ENCODE peak calls at places on chromosomes 6 and 20, in six cellular contexts. G is Caco-2; Z is pancreas; D is CD8-positive, alpha-beta T cell; E is tibial nerve; C is mammary epithelial cell. J is an unnamed sample.

GRCh38 chr20:47817573-47817972 is 32.3 kb upstream of the SULF2 start:
- DNase-seq in G (no peak), Z (no peak), D (no peak), C (peak; percentile 87), E (no peak), J (no peak)

GRCh38 chr6:123497025-123497424 is 139.7 kb downstream of the TRDN start:
- DNase-seq in C (no peak), D (no peak), Z (no peak), G (no peak), E (no peak), J (no peak)

GRCh38 chr6:106102967-106103727 is 17.0 kb downstream of the PRDM1 start:
- DNase-seq in D (no peak), E (no peak), Z (no peak), C (peak; percentile 14), G (no peak), J (no peak)

GRCh38 chr20:9831032-9831431 is 7.8 kb downstream of the PAK5 start:
- DNase-seq in E (no peak), G (no peak), Z (no peak), D (no peak), C (no peak), J (no peak)

GRCh38 chr6:163943647-163944395 is 529.3 kb downstream of the QKI start:
- DNase-seq in E (no peak), G (no peak), D (no peak), Z (no peak), C (no peak), J (peak; percentile 63)

GRCh38 chr6:28462401-28462800 is 19.1 kb upstream of the ZSCAN23 start:
- DNase-seq in Z (no peak), E (no peak), G (no peak), D (no peak), C (peak; percentile 44), J (no peak)

GRCh38 chr6:150759500-150759899 is 106.0 kb upstream of the MTHFD1L start:
- DNase-seq in G (no peak), D (no peak), E (no peak), C (no peak), Z (no peak), J (no peak)

GRCh38 chr6:20706293-20707165 is 172.3 kb downstream of the CDKAL1 start:
- DNase-seq in E (no peak), Z (no peak), G (peak; percentile 23), D (no peak), C (peak; percentile 52), J (no peak)

GRCh38 chr20:33832113-33832853 is 21.1 kb downstream of the CHMP4B start:
- DNase-seq in G (no peak), E (no peak), C (no peak), Z (no peak), D (no peak), J (no peak)

GRCh38 chr20:41701596-41702350 is 83.6 kb upstream of the CHD6 start:
- DNase-seq in G (no peak), Z (no peak), D (no peak), E (no peak), C (no peak), J (no peak)

GRCh38 chr6:138520463-138520862 is 21.2 kb upstream of the NHSL1 start:
- DNase-seq in G (no peak), Z (no peak), E (no peak), C (no peak), D (no peak), J (no peak)

GRCh38 chr6:40325041-40325440 is 262.1 kb downstream of the LRFN2 start:
- DNase-seq in E (no peak), C (no peak), D (no peak), G (no peak), Z (peak; percentile 43), J (no peak)

GRCh38 chr6:114181629-114182028 is 161.2 kb downstream of the HS3ST5 start:
- DNase-seq in D (no peak), G (no peak), C (no peak), E (no peak), Z (no peak), J (no peak)

GRCh38 chr6:105292689-105293339 is 110.1 kb downstream of the PREP start:
- DNase-seq in E (no peak), D (no peak), Z (no peak), G (no peak), C (no peak), J (no peak)

GRCh38 chr6:137210903-137211302 is 8.3 kb downstream of the IFNGR1 start:
- DNase-seq in C (no peak), G (no peak), Z (no peak), E (peak; percentile 45), D (no peak), J (no peak)

DNA sequence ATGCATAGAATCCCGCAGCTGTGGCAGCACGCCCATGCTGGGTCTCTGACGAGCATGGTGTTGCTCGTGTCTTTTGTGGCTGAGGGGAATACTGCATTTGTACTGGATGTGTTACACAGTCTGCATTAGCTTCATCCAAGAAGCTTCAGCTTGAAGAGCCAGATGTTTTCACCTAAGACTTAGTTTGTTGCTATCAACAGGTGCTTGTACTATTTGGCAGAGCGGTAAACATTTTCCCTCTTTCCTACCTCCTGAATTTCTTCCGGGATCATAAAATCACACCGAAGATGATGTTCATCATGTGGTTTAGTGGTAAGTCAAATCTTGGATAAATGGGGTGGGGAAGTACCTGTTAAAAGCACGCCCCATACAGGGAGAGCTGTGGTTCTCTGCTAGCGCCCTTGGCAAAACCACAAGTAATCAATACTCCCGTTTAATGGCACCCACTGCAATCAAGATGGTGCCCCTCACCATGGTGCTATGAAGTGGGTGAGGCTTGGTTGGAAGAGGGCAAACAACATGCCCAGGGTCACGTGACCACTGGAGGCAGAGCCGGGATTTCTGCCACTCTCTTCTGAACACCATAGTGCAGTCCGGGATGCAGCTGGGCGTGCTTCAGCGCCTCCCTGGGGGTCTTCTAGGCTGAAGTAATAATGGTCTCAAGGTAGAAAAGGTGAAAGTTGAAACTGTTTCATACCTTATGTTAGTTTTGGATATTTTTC is 34.4 kb downstream of the SPATA2 start:
- DNase-seq in Z (no peak), D (no peak), E (no peak), C (no peak), G (no peak), J (no peak)
- H3K4me1 ChIP-seq in Z (peaks cover 8% of the 10 kb centered on the region), D (no peaks in the 10 kb centered on the region), E (no peaks in the 10 kb centered on the region), C (no peaks in the 10 kb centered on the region), G (no peaks in the 10 kb centered on the region), J (no peaks in the 10 kb centered on the region)

DNA sequence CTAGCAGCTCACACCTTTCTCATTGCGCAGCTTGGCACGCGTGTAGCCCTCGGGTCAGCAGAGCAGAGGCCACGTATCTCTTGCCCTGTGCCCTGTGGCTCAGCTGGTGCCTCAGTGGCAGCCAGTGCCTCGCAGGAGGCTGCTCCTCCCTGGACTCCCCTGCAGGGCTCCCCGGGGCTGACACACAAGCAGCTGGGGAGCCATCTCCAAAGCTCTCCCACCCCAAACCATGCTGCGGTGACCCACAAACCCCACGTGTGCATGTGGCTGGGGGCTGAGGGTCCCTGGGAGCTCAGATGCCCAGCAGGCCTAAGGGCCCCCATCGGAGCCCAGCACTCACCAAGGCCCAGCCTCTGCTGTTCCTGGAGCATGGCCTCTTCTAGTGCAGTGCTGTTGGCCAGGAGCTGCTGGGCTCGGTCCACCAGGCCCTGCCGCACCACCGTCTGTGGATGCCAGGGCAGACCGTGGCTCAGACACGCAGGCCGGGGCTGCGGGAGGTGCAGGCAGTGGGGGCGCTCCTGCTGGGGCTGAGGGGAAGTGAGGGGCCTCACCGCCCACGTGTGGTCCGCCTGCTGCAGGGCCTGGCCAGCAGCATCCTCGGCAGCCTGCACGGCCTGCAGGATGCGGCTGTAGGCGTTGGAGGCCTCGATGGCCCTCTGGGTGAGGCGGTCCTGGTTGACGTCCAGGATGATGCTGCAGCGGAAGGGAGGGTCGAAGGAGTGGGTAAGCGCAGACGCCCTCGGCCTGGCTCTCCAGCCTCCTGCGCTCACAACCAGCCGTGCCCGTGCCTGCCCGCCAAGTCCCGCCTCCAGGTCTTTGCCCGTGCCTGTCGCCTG is 13.8 kb downstream of the ADRM1 start:
- DNase-seq in G (no peak), E (no peak), D (no peak), Z (peak; percentile 40), C (peak; percentile 78), J (no peak)
- H3K36me3 ChIP-seq in G (peaks cover 51% of the 10 kb centered on the region), E (no peaks in the 10 kb centered on the region), D (no peaks in the 10 kb centered on the region), Z (peaks cover 4% of the 10 kb centered on the region), C (peaks cover 7% of the 10 kb centered on the region), J (peaks cover 73% of the 10 kb centered on the region)

DNA sequence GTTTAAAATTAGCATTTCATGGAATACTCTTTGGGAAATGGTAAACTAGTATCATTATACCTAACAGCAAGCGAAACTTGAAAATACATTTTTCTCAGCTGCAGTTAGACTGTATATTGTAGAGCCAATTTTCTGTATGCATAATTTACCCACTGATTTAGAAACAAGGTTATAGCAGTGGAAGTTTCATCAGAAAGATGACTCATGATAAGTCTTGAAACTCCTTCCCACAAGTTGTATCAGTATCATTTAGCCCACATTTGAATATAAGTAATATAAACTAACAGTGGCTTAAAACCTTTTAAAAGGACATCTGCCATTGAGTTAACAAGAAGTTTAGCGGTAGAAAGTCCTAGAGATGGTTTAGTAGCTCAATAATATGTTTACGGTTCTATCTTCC is 164.9 kb upstream of the BMP5 start:
- DNase-seq in D (no peak), Z (no peak), G (no peak), C (peak; percentile 69), E (no peak), J (no peak)
- H3K4me1 ChIP-seq in D (no peaks in the 10 kb centered on the region), Z (no peaks in the 10 kb centered on the region), G (no peaks in the 10 kb centered on the region), C (peaks cover 5% of the 10 kb centered on the region), E (no peaks in the 10 kb centered on the region), J (no peaks in the 10 kb centered on the region)

DNA sequence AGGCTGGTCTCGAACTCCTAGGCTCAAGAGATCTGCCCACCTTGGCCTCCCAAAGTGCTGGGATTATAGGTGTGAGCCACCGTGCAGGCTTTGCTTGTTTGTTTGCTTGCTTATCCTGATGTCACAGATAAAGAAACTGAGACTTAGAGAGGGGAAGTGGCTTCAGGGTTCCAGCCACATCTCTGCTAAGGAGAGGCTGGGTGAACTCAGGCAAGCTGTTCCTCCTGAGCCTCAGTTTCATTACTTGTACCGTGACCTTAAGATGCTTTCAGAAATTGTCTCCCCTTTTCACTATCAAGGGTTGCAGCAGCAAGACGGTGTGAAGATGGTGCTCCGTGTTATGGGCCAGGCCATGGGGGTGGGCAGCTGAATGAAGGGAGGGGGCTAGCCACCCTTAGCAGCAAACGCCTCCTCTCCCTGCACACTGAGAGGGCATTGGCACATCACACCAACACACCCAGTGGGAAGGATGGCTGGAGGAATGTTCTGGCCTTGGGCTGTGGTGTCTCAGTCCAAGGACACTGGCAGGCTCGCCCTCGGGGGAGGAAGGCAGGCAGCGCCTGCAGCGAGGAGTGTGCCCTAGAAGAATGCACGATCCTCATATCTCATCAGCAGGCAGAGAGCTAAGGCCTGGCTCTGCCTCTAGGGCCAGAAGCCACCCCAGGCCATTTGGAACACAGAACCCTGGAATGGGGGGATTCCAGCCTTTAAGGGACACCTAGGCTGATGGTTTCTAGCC is 48.2 kb upstream of the TLDC2 start:
- DNase-seq in D (no peak), C (no peak), G (no peak), E (no peak), Z (no peak), J (no peak)
- H3K36me3 ChIP-seq in D (no peaks in the 10 kb centered on the region), C (peaks cover 19% of the 10 kb centered on the region), G (peaks cover 8% of the 10 kb centered on the region), E (no peaks in the 10 kb centered on the region), Z (no peaks in the 10 kb centered on the region), J (peaks cover 22% of the 10 kb centered on the region)

DNA sequence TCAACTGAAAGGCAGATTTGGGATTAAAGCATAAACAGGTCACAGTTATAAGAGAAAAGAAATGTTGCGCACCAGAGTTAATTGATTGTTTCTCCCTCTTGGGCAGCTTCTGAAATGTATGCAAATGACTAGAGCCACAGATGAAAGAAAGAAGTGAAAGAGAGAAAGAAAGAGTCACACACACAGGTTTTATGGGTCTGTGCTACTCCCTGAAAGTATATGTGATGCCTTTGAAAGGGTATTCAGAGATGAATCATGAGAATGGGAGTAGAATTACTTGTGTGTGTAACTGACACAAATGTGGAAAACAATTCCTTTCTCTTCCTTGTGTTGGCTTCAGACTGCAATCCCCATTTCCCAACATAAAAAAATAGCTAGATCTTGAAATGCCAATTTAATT is 196.9 kb downstream of the FOXA2 start:
- DNase-seq in C (peak; percentile 46), E (no peak), D (no peak), G (no peak), Z (no peak), J (no peak)
- H3K4me1 ChIP-seq in C (peaks cover 57% of the 10 kb centered on the region), E (no peaks in the 10 kb centered on the region), D (no peaks in the 10 kb centered on the region), G (no peaks in the 10 kb centered on the region), Z (peaks cover 2% of the 10 kb centered on the region), J (no peaks in the 10 kb centered on the region)

GRCh38 chr6:7897461-7898192 is 13.0 kb downstream of the TXNDC5 start:
- DNase-seq in C (no peak), Z (no peak), G (no peak), E (no peak), D (no peak), J (no peak)
- H3K36me3 ChIP-seq in C (peaks cover 33% of the 10 kb centered on the region), Z (peaks cover 3% of the 10 kb centered on the region), G (no peaks in the 10 kb centered on the region), E (peaks cover 30% of the 10 kb centered on the region), D (peaks cover 7% of the 10 kb centered on the region), J (peaks cover 90% of the 10 kb centered on the region)